ENCODE peak calls at places on chromosomes 1 and 21, in seven cellular contexts. S, I, V, C, Q, Z and L are unnamed samples.

GRCh38 chr1:201745023-201745422 is 83.9 kb upstream of the IPO9 start:
- DNase-seq in S (no peak), I (no peak), V (no peak), C (peak), Q (no peak), Z (no peak), L (no peak)

GRCh38 chr1:229537894-229538293 is 20.6 kb downstream of the ABCB10 start:
- DNase-seq in S (peak), I (no peak), V (no peak), C (no peak), Q (no peak), Z (no peak), L (no peak)

GRCh38 chr1:183892351-183892793 is 87.5 kb downstream of the RGL1 start:
- DNase-seq in S (no peak), I (no peak), V (no peak), C (peak), Q (no peak), Z (no peak), L (no peak)

GRCh38 chr1:2208309-2209239 is 14.0 kb upstream of the FAAP20 start:
- DNase-seq in S (no peak), I (no peak), V (no peak), C (peak), Q (no peak), Z (no peak), L (peak)

GRCh38 chr1:110967256-110967655 is 3.5 kb upstream of the LRIF1 start:
- DNase-seq in S (no peak), I (no peak), V (no peak), C (no peak), Q (no peak), Z (no peak), L (no peak)

GRCh38 chr1:41767534-41767933 is 151.2 kb downstream of the HIVEP3 start:
- DNase-seq in S (no peak), I (no peak), V (no peak), C (no peak), Q (no peak), Z (no peak), L (no peak)

GRCh38 chr1:231487019-231487418 is 41.5 kb upstream of the TSNAX start:
- DNase-seq in S (no peak), I (no peak), V (no peak), C (peak), Q (no peak), Z (no peak), L (no peak)

GRCh38 chr1:192303029-192303428 is 13.8 kb upstream of the RGS21 start:
- DNase-seq in S (no peak), I (no peak), V (no peak), C (no peak), Q (no peak), Z (no peak), L (peak)

GRCh38 chr1:171913385-171913784 is 72.1 kb downstream of the DNM3 start:
- DNase-seq in S (no peak), I (no peak), V (no peak), C (peak), Q (no peak), Z (no peak), L (peak)

GRCh38 chr1:53826367-53826766 is 11.7 kb downstream of the NDC1 start:
- DNase-seq in S (no peak), I (no peak), V (no peak), C (peak), Q (no peak), Z (no peak), L (no peak)

GRCh38 chr21:35400233-35400939 is 351.3 kb upstream of the RUNX1 start:
- DNase-seq in S (no peak), I (no peak), V (no peak), C (peak), Q (peak), Z (no peak), L (peak)

GRCh38 chr1:246153796-246154212 is 353.3 kb downstream of the SMYD3 start:
- DNase-seq in S (no peak), I (no peak), V (no peak), C (peak), Q (no peak), Z (peak), L (peak)

GRCh38 chr1:164384262-164384661 is 174.7 kb upstream of the PBX1 start:
- DNase-seq in S (no peak), I (no peak), V (no peak), C (no peak), Q (no peak), Z (no peak), L (no peak)

GRCh38 chr1:30109853-30110252 is 613.5 kb downstream of the MATN1 start:
- DNase-seq in S (no peak), I (no peak), V (no peak), C (peak), Q (no peak), Z (no peak), L (no peak)

GRCh38 chr21:46189213-46189958 is 5.1 kb upstream of the SPATC1L start:
- DNase-seq in S (peak), I (no peak), V (no peak), C (peak), Q (no peak), Z (no peak), L (peak)

GRCh38 chr1:145936247-145936646 is 9.0 kb upstream of the RBM8A start:
- DNase-seq in S (no peak), I (no peak), V (no peak), C (no peak), Q (no peak), Z (no peak), L (no peak)

GRCh38 chr1:31939484-31940329 is 1.5 kb upstream of the PTP4A2 start:
- DNase-seq in S (peak), I (no peak), V (peak), C (peak), Q (no peak), Z (no peak), L (peak)

GRCh38 chr1:155169541-155169940 is 3.6 kb downstream of the KRTCAP2 start:
- DNase-seq in S (peak), I (no peak), V (no peak), C (no peak), Q (no peak), Z (no peak), L (no peak)

GRCh38 chr1:226149806-226150205 is 36.7 kb downstream of the ACBD3 start:
- DNase-seq in S (no peak), I (no peak), V (no peak), C (peak), Q (no peak), Z (no peak), L (no peak)

GRCh38 chr1:10251325-10252103 is 41.1 kb downstream of the KIF1B start:
- DNase-seq in S (peak), I (no peak), V (no peak), C (peak), Q (no peak), Z (no peak), L (no peak)

GRCh38 chr1:21815724-21816311 is 3.8 kb downstream of the LDLRAD2 start:
- DNase-seq in S (no peak), I (no peak), V (no peak), C (no peak), Q (no peak), Z (no peak), L (no peak)

GRCh38 chr1:41613646-41614592 is 129.4 kb upstream of the EDN2 start:
- DNase-seq in S (peak), I (no peak), V (no peak), C (peak), Q (no peak), Z (no peak), L (no peak)

GRCh38 chr1:87512431-87512830 is 183.8 kb downstream of the LMO4 start:
- DNase-seq in S (no peak), I (no peak), V (no peak), C (peak), Q (no peak), Z (no peak), L (no peak)

GRCh38 chr1:25084407-25084806 is 147.9 kb downstream of the SYF2 start:
- DNase-seq in S (no peak), I (no peak), V (no peak), C (no peak), Q (no peak), Z (no peak), L (no peak)

GRCh38 chr1:72724951-72725863 is 442.9 kb upstream of the NEGR1 start:
- DNase-seq in S (peak), I (peak), V (no peak), C (no peak), Q (no peak), Z (no peak), L (no peak)